ENCODE peak calls at places on chromosomes 5 and 9, in four cellular contexts. C is endodermal cell, S is fibroblast of gingiva, E is small intestine. I is an unnamed sample.

GRCh38 chr9:118962426-118962825 is 406.8 kb downstream of the BRINP1 start:
- DNase-seq in C (no peak), S (no peak), E (no peak), I (no peak)

GRCh38 chr5:89690331-89690730 is 719.2 kb downstream of the CETN3 start:
- DNase-seq in C (no peak), S (no peak), E (no peak), I (no peak)

GRCh38 chr5:108093186-108093585 is 288.7 kb downstream of the FBXL17 start:
- DNase-seq in C (no peak), S (peak; percentile 18), E (no peak), I (peak; percentile 22)

GRCh38 chr5:76620166-76620565 is 3.0 kb downstream of the F2RL2 start:
- DNase-seq in C (no peak), S (no peak), E (no peak), I (no peak)

GRCh38 chr9:114745879-114746550 is 59.8 kb downstream of the TNFSF15 start:
- DNase-seq in C (no peak), S (no peak), E (no peak), I (no peak)

GRCh38 chr5:42951847-42952411 is 88.2 kb downstream of the ANXA2R start:
- DNase-seq in C (no peak), S (peak; percentile 22), E (peak; percentile 25), I (peak; percentile 50)

GRCh38 chr5:158832736-158833135 is 267.0 kb downstream of the EBF1 start:
- DNase-seq in C (no peak), S (peak; percentile 42), E (no peak), I (no peak)

GRCh38 chr5:125412051-125412560 is 665.7 kb upstream of the ZNF608 start:
- DNase-seq in C (peak; percentile 80), S (peak; percentile 12), E (peak; percentile 47), I (peak; percentile 44)

GRCh38 chr5:172895549-172895948 is 61.5 kb downstream of the ERGIC1 start:
- DNase-seq in C (no peak), S (no peak), E (no peak), I (no peak)

GRCh38 chr5:35003018-35003957 is 44.5 kb downstream of the AGXT2 start:
- DNase-seq in C (peak; percentile 91), S (peak; percentile 23), E (peak; percentile 63), I (peak; percentile 62)

GRCh38 chr5:39503148-39503547 is 78.4 kb upstream of the DAB2 start:
- DNase-seq in C (no peak), S (peak; percentile 75), E (no peak), I (peak; percentile 86)

GRCh38 chr9:129460323-129461261 is 160.3 kb downstream of the C9orf50 start:
- DNase-seq in C (peak; percentile 96), S (peak; percentile 99), E (peak; percentile 98), I (peak; percentile 99)

GRCh38 chr5:332843-333242 is 11.3 kb downstream of the AHRR start:
- DNase-seq in C (no peak), S (no peak), E (no peak), I (no peak)

GRCh38 chr9:104694218-104694617 is at the start of gene OR13D1:
- DNase-seq in C (no peak), S (no peak), E (no peak), I (no peak)

GRCh38 chr9:134503301-134504105 is 138.1 kb upstream of the COL5A1 start:
- DNase-seq in C (no peak), S (no peak), E (no peak), I (no peak)

GRCh38 chr5:130545291-130545690 is 619.8 kb downstream of the HINT1 start:
- DNase-seq in C (no peak), S (no peak), E (no peak), I (no peak)

GRCh38 chr5:87245451-87245850 is 22.2 kb upstream of the RASA1 start:
- DNase-seq in C (no peak), S (no peak), E (no peak), I (no peak)

GRCh38 chr9:134707031-134707680 is 65.6 kb downstream of the COL5A1 start:
- DNase-seq in C (no peak), S (peak; percentile 81), E (no peak), I (peak; percentile 90)

GRCh38 chr5:135493406-135494180 is 41.4 kb upstream of the TIFAB start:
- DNase-seq in C (no peak), S (peak; percentile 92), E (no peak), I (peak; percentile 70)

GRCh38 chr5:5432020-5432707 is 9.7 kb downstream of the ICE1 start:
- DNase-seq in C (no peak), S (peak; percentile 50), E (no peak), I (peak; percentile 75)

GRCh38 chr9:135930446-135931345 is 23.4 kb upstream of the CAMSAP1 start:
- DNase-seq in C (no peak), S (no peak), E (no peak), I (no peak)

GRCh38 chr9:69932901-69933300 is 110.7 kb upstream of the MAMDC2 start:
- DNase-seq in C (peak; percentile 79), S (no peak), E (no peak), I (peak; percentile 42)

GRCh38 chr5:87752362-87752761 is 339.6 kb upstream of the CCNH start:
- DNase-seq in C (no peak), S (peak; percentile 38), E (no peak), I (no peak)

GRCh38 chr9:116476935-116477381 is 210.1 kb upstream of the TRIM32 start:
- DNase-seq in C (peak; percentile 55), S (no peak), E (no peak), I (peak; percentile 31)

GRCh38 chr5:64814073-64814472 is 45.3 kb downstream of the CWC27 start:
- DNase-seq in C (no peak), S (no peak), E (no peak), I (no peak)

GRCh38 chr5:172929371-172929838 is 29.8 kb upstream of the RPL26L1 start:
- DNase-seq in C (no peak), S (peak; percentile 93), E (no peak), I (peak; percentile 52)

GRCh38 chr5:135821061-135821781 is 13.2 kb upstream of the SLC25A48 start:
- DNase-seq in C (peak; percentile 89), S (no peak), E (no peak), I (no peak)

GRCh38 chr9:105244996-105245719 is 707 bp downstream of the SLC44A1 start:
- DNase-seq in C (peak; percentile 95), S (peak; percentile 31), E (peak; percentile 83), I (peak; percentile 61)

I was measured in fibroblast of pulmonary artery.